ENCODE peak calls at places on chromosomes 2 and 18, in nine cellular contexts. One of them, this sample, is unnamed.

GRCh38 chr18:58263055-58263732 is 219.2 kb downstream of the NEDD4L start:
- DNase-seq in chondrocyte: no peak
- DNase-seq in AG08395: no peak
- DNase-seq in astrocyte of the spinal cord: peak; percentile 39
- DNase-seq in stimulated activated CD8-positive, alpha-beta memory T cell treated with anti-CD3 and anti-CD28 coated beads, Interleukin-4, amount 100 ng/mL, for 48 hours: no peak
- DNase-seq in NCI-H526 treated with DMSO at 0.1 percent for 48 hours: no peak
- DNase-seq in CD14-positive monocyte: no peak
- DNase-seq in stimulated activated CD4-positive, alpha-beta T cell treated with anti-CD3 and anti-CD28 coated beads, Interleukin-1b, Interleukin-23, amount 100 ng/mL, for 1 hour: no peak
- DNase-seq in NCI-H748 treated with DMSO at 0.1 percent for 48 hours: no peak
- DNase-seq in this sample: no peak

GRCh38 chr2:98768765-98769476 is 38.0 kb upstream of the MGAT4A start:
- DNase-seq in CD14-positive monocyte: no peak
- DNase-seq in astrocyte of the spinal cord: peak; percentile 62
- DNase-seq in NCI-H526 treated with DMSO at 0.1 percent for 48 hours: no peak
- DNase-seq in stimulated activated CD4-positive, alpha-beta T cell treated with anti-CD3 and anti-CD28 coated beads, Interleukin-1b, Interleukin-23, amount 100 ng/mL, for 1 hour: no peak
- DNase-seq in stimulated activated CD8-positive, alpha-beta memory T cell treated with anti-CD3 and anti-CD28 coated beads, Interleukin-4, amount 100 ng/mL, for 48 hours: no peak
- DNase-seq in chondrocyte: no peak
- DNase-seq in AG08395: no peak
- DNase-seq in NCI-H748 treated with DMSO at 0.1 percent for 48 hours: no peak
- DNase-seq in this sample: no peak

GRCh38 chr2:2192385-2192957 is 138.6 kb downstream of the MYT1L start:
- DNase-seq in CD14-positive monocyte: no peak
- DNase-seq in NCI-H526 treated with DMSO at 0.1 percent for 48 hours: no peak
- DNase-seq in stimulated activated CD8-positive, alpha-beta memory T cell treated with anti-CD3 and anti-CD28 coated beads, Interleukin-4, amount 100 ng/mL, for 48 hours: no peak
- DNase-seq in NCI-H748 treated with DMSO at 0.1 percent for 48 hours: no peak
- DNase-seq in AG08395: no peak
- DNase-seq in astrocyte of the spinal cord: no peak
- DNase-seq in stimulated activated CD4-positive, alpha-beta T cell treated with anti-CD3 and anti-CD28 coated beads, Interleukin-1b, Interleukin-23, amount 100 ng/mL, for 1 hour: no peak
- DNase-seq in chondrocyte: no peak
- DNase-seq in this sample: no peak

GRCh38 chr2:57616157-57616556 is 430.4 kb upstream of the VRK2 start:
- DNase-seq in AG08395: no peak
- DNase-seq in stimulated activated CD8-positive, alpha-beta memory T cell treated with anti-CD3 and anti-CD28 coated beads, Interleukin-4, amount 100 ng/mL, for 48 hours: no peak
- DNase-seq in CD14-positive monocyte: no peak
- DNase-seq in astrocyte of the spinal cord: no peak
- DNase-seq in NCI-H526 treated with DMSO at 0.1 percent for 48 hours: no peak
- DNase-seq in NCI-H748 treated with DMSO at 0.1 percent for 48 hours: no peak
- DNase-seq in stimulated activated CD4-positive, alpha-beta T cell treated with anti-CD3 and anti-CD28 coated beads, Interleukin-1b, Interleukin-23, amount 100 ng/mL, for 1 hour: no peak
- DNase-seq in chondrocyte: no peak
- DNase-seq in this sample: no peak

GRCh38 chr2:207202645-207203044 is 36.9 kb upstream of the KLF7 start:
- DNase-seq in astrocyte of the spinal cord: peak; percentile 55
- DNase-seq in stimulated activated CD4-positive, alpha-beta T cell treated with anti-CD3 and anti-CD28 coated beads, Interleukin-1b, Interleukin-23, amount 100 ng/mL, for 1 hour: no peak
- DNase-seq in stimulated activated CD8-positive, alpha-beta memory T cell treated with anti-CD3 and anti-CD28 coated beads, Interleukin-4, amount 100 ng/mL, for 48 hours: no peak
- DNase-seq in NCI-H748 treated with DMSO at 0.1 percent for 48 hours: no peak
- DNase-seq in AG08395: peak; percentile 42
- DNase-seq in NCI-H526 treated with DMSO at 0.1 percent for 48 hours: no peak
- DNase-seq in CD14-positive monocyte: no peak
- DNase-seq in chondrocyte: no peak
- DNase-seq in this sample: no peak

GRCh38 chr2:176652300-176653182 is 383.3 kb downstream of the MTX2 start:
- DNase-seq in NCI-H748 treated with DMSO at 0.1 percent for 48 hours: peak; percentile 93
- DNase-seq in chondrocyte: no peak
- DNase-seq in astrocyte of the spinal cord: peak; percentile 56
- DNase-seq in NCI-H526 treated with DMSO at 0.1 percent for 48 hours: peak; percentile 93
- DNase-seq in stimulated activated CD8-positive, alpha-beta memory T cell treated with anti-CD3 and anti-CD28 coated beads, Interleukin-4, amount 100 ng/mL, for 48 hours: no peak
- DNase-seq in stimulated activated CD4-positive, alpha-beta T cell treated with anti-CD3 and anti-CD28 coated beads, Interleukin-1b, Interleukin-23, amount 100 ng/mL, for 1 hour: no peak
- DNase-seq in AG08395: peak; percentile 63
- DNase-seq in CD14-positive monocyte: no peak
- DNase-seq in this sample: no peak

GRCh38 chr2:105682401-105682800 is 62.3 kb upstream of the NCK2 start:
- DNase-seq in NCI-H526 treated with DMSO at 0.1 percent for 48 hours: peak; percentile 96
- DNase-seq in stimulated activated CD4-positive, alpha-beta T cell treated with anti-CD3 and anti-CD28 coated beads, Interleukin-1b, Interleukin-23, amount 100 ng/mL, for 1 hour: no peak
- DNase-seq in astrocyte of the spinal cord: no peak
- DNase-seq in chondrocyte: no peak
- DNase-seq in stimulated activated CD8-positive, alpha-beta memory T cell treated with anti-CD3 and anti-CD28 coated beads, Interleukin-4, amount 100 ng/mL, for 48 hours: no peak
- DNase-seq in CD14-positive monocyte: no peak
- DNase-seq in AG08395: no peak
- DNase-seq in NCI-H748 treated with DMSO at 0.1 percent for 48 hours: no peak
- DNase-seq in this sample: no peak

GRCh38 chr18:366466-367053 is 98.7 kb upstream of the THOC1 start:
- DNase-seq in CD14-positive monocyte: no peak
- DNase-seq in NCI-H748 treated with DMSO at 0.1 percent for 48 hours: no peak
- DNase-seq in NCI-H526 treated with DMSO at 0.1 percent for 48 hours: no peak
- DNase-seq in chondrocyte: no peak
- DNase-seq in stimulated activated CD4-positive, alpha-beta T cell treated with anti-CD3 and anti-CD28 coated beads, Interleukin-1b, Interleukin-23, amount 100 ng/mL, for 1 hour: no peak
- DNase-seq in astrocyte of the spinal cord: no peak
- DNase-seq in AG08395: no peak
- DNase-seq in stimulated activated CD8-positive, alpha-beta memory T cell treated with anti-CD3 and anti-CD28 coated beads, Interleukin-4, amount 100 ng/mL, for 48 hours: no peak
- DNase-seq in this sample: no peak

GRCh38 chr2:113129519-113130078 is 2.2 kb downstream of the IL1RN start:
- DNase-seq in stimulated activated CD8-positive, alpha-beta memory T cell treated with anti-CD3 and anti-CD28 coated beads, Interleukin-4, amount 100 ng/mL, for 48 hours: no peak
- DNase-seq in NCI-H526 treated with DMSO at 0.1 percent for 48 hours: no peak
- DNase-seq in AG08395: no peak
- DNase-seq in CD14-positive monocyte: no peak
- DNase-seq in chondrocyte: no peak
- DNase-seq in stimulated activated CD4-positive, alpha-beta T cell treated with anti-CD3 and anti-CD28 coated beads, Interleukin-1b, Interleukin-23, amount 100 ng/mL, for 1 hour: no peak
- DNase-seq in astrocyte of the spinal cord: no peak
- DNase-seq in NCI-H748 treated with DMSO at 0.1 percent for 48 hours: no peak
- DNase-seq in this sample: no peak

GRCh38 chr2:17593841-17594482 is 53.5 kb downstream of the VSNL1 start:
- DNase-seq in chondrocyte: no peak
- DNase-seq in stimulated activated CD8-positive, alpha-beta memory T cell treated with anti-CD3 and anti-CD28 coated beads, Interleukin-4, amount 100 ng/mL, for 48 hours: no peak
- DNase-seq in AG08395: no peak
- DNase-seq in astrocyte of the spinal cord: peak; percentile 16
- DNase-seq in stimulated activated CD4-positive, alpha-beta T cell treated with anti-CD3 and anti-CD28 coated beads, Interleukin-1b, Interleukin-23, amount 100 ng/mL, for 1 hour: no peak
- DNase-seq in NCI-H526 treated with DMSO at 0.1 percent for 48 hours: no peak
- DNase-seq in NCI-H748 treated with DMSO at 0.1 percent for 48 hours: no peak
- DNase-seq in CD14-positive monocyte: no peak
- DNase-seq in this sample: no peak

GRCh38 chr18:46333371-46334199 is 229.4 kb downstream of the HAUS1 start:
- DNase-seq in NCI-H748 treated with DMSO at 0.1 percent for 48 hours: peak; percentile 37
- DNase-seq in AG08395: no peak
- DNase-seq in CD14-positive monocyte: no peak
- DNase-seq in chondrocyte: no peak
- DNase-seq in NCI-H526 treated with DMSO at 0.1 percent for 48 hours: peak; percentile 33
- DNase-seq in astrocyte of the spinal cord: no peak
- DNase-seq in stimulated activated CD8-positive, alpha-beta memory T cell treated with anti-CD3 and anti-CD28 coated beads, Interleukin-4, amount 100 ng/mL, for 48 hours: peak; percentile 46
- DNase-seq in stimulated activated CD4-positive, alpha-beta T cell treated with anti-CD3 and anti-CD28 coated beads, Interleukin-1b, Interleukin-23, amount 100 ng/mL, for 1 hour: no peak
- DNase-seq in this sample: no peak

GRCh38 chr2:240298803-240299709 is 136.4 kb upstream of the GPC1 start:
- DNase-seq in astrocyte of the spinal cord: no peak
- DNase-seq in NCI-H748 treated with DMSO at 0.1 percent for 48 hours: no peak
- DNase-seq in AG08395: no peak
- DNase-seq in CD14-positive monocyte: no peak
- DNase-seq in chondrocyte: no peak
- DNase-seq in stimulated activated CD4-positive, alpha-beta T cell treated with anti-CD3 and anti-CD28 coated beads, Interleukin-1b, Interleukin-23, amount 100 ng/mL, for 1 hour: no peak
- DNase-seq in NCI-H526 treated with DMSO at 0.1 percent for 48 hours: no peak
- DNase-seq in stimulated activated CD8-positive, alpha-beta memory T cell treated with anti-CD3 and anti-CD28 coated beads, Interleukin-4, amount 100 ng/mL, for 48 hours: no peak
- DNase-seq in this sample: peak; percentile 41

GRCh38 chr2:160417745-160418397 is 75.7 kb downstream of the RBMS1 start:
- DNase-seq in astrocyte of the spinal cord: peak; percentile 86
- DNase-seq in chondrocyte: no peak
- DNase-seq in NCI-H748 treated with DMSO at 0.1 percent for 48 hours: no peak
- DNase-seq in NCI-H526 treated with DMSO at 0.1 percent for 48 hours: no peak
- DNase-seq in CD14-positive monocyte: no peak
- DNase-seq in AG08395: peak; percentile 64
- DNase-seq in stimulated activated CD4-positive, alpha-beta T cell treated with anti-CD3 and anti-CD28 coated beads, Interleukin-1b, Interleukin-23, amount 100 ng/mL, for 1 hour: no peak
- DNase-seq in stimulated activated CD8-positive, alpha-beta memory T cell treated with anti-CD3 and anti-CD28 coated beads, Interleukin-4, amount 100 ng/mL, for 48 hours: no peak
- DNase-seq in this sample: no peak

GRCh38 chr18:40841473-40841872 is 1113.6 kb upstream of the PIK3C3 start:
- DNase-seq in NCI-H526 treated with DMSO at 0.1 percent for 48 hours: no peak
- DNase-seq in CD14-positive monocyte: no peak
- DNase-seq in stimulated activated CD4-positive, alpha-beta T cell treated with anti-CD3 and anti-CD28 coated beads, Interleukin-1b, Interleukin-23, amount 100 ng/mL, for 1 hour: no peak
- DNase-seq in AG08395: peak; percentile 40
- DNase-seq in stimulated activated CD8-positive, alpha-beta memory T cell treated with anti-CD3 and anti-CD28 coated beads, Interleukin-4, amount 100 ng/mL, for 48 hours: no peak
- DNase-seq in NCI-H748 treated with DMSO at 0.1 percent for 48 hours: no peak
- DNase-seq in chondrocyte: no peak
- DNase-seq in astrocyte of the spinal cord: peak; percentile 45
- DNase-seq in this sample: no peak

GRCh38 chr2:119290859-119291587 is 67.4 kb downstream of the STEAP3 start:
- DNase-seq in stimulated activated CD4-positive, alpha-beta T cell treated with anti-CD3 and anti-CD28 coated beads, Interleukin-1b, Interleukin-23, amount 100 ng/mL, for 1 hour: peak; percentile 46
- DNase-seq in CD14-positive monocyte: peak; percentile 65
- DNase-seq in NCI-H748 treated with DMSO at 0.1 percent for 48 hours: peak; percentile 25
- DNase-seq in NCI-H526 treated with DMSO at 0.1 percent for 48 hours: peak; percentile 75
- DNase-seq in AG08395: peak; percentile 68
- DNase-seq in astrocyte of the spinal cord: peak; percentile 32
- DNase-seq in chondrocyte: no peak
- DNase-seq in stimulated activated CD8-positive, alpha-beta memory T cell treated with anti-CD3 and anti-CD28 coated beads, Interleukin-4, amount 100 ng/mL, for 48 hours: peak; percentile 80
- DNase-seq in this sample: peak; percentile 85

GRCh38 chr2:27010139-27010538 is 22.6 kb upstream of the TMEM214 start:
- DNase-seq in CD14-positive monocyte: no peak
- DNase-seq in stimulated activated CD8-positive, alpha-beta memory T cell treated with anti-CD3 and anti-CD28 coated beads, Interleukin-4, amount 100 ng/mL, for 48 hours: no peak
- DNase-seq in NCI-H748 treated with DMSO at 0.1 percent for 48 hours: no peak
- DNase-seq in astrocyte of the spinal cord: no peak
- DNase-seq in chondrocyte: no peak
- DNase-seq in AG08395: no peak
- DNase-seq in stimulated activated CD4-positive, alpha-beta T cell treated with anti-CD3 and anti-CD28 coated beads, Interleukin-1b, Interleukin-23, amount 100 ng/mL, for 1 hour: no peak
- DNase-seq in NCI-H526 treated with DMSO at 0.1 percent for 48 hours: no peak
- DNase-seq in this sample: no peak

GRCh38 chr2:226791487-226792081 is 8.0 kb downstream of the IRS1 start:
- DNase-seq in stimulated activated CD4-positive, alpha-beta T cell treated with anti-CD3 and anti-CD28 coated beads, Interleukin-1b, Interleukin-23, amount 100 ng/mL, for 1 hour: peak; percentile 84
- DNase-seq in NCI-H526 treated with DMSO at 0.1 percent for 48 hours: peak; percentile 71
- DNase-seq in stimulated activated CD8-positive, alpha-beta memory T cell treated with anti-CD3 and anti-CD28 coated beads, Interleukin-4, amount 100 ng/mL, for 48 hours: peak; percentile 92
- DNase-seq in CD14-positive monocyte: peak; percentile 77
- DNase-seq in astrocyte of the spinal cord: peak; percentile 85
- DNase-seq in chondrocyte: peak; percentile 96
- DNase-seq in NCI-H748 treated with DMSO at 0.1 percent for 48 hours: peak; percentile 63
- DNase-seq in AG08395: peak; percentile 97
- DNase-seq in this sample: peak; percentile 97

GRCh38 chr18:11246466-11246865 is 97.1 kb upstream of the PIEZO2 start:
- DNase-seq in NCI-H526 treated with DMSO at 0.1 percent for 48 hours: no peak
- DNase-seq in AG08395: peak; percentile 48
- DNase-seq in chondrocyte: no peak
- DNase-seq in stimulated activated CD8-positive, alpha-beta memory T cell treated with anti-CD3 and anti-CD28 coated beads, Interleukin-4, amount 100 ng/mL, for 48 hours: no peak
- DNase-seq in stimulated activated CD4-positive, alpha-beta T cell treated with anti-CD3 and anti-CD28 coated beads, Interleukin-1b, Interleukin-23, amount 100 ng/mL, for 1 hour: no peak
- DNase-seq in CD14-positive monocyte: no peak
- DNase-seq in astrocyte of the spinal cord: peak; percentile 32
- DNase-seq in NCI-H748 treated with DMSO at 0.1 percent for 48 hours: no peak
- DNase-seq in this sample: no peak

GRCh38 chr2:241519669-241520068 is 11.3 kb upstream of the STK25 start:
- DNase-seq in NCI-H748 treated with DMSO at 0.1 percent for 48 hours: no peak
- DNase-seq in astrocyte of the spinal cord: no peak
- DNase-seq in NCI-H526 treated with DMSO at 0.1 percent for 48 hours: peak; percentile 62
- DNase-seq in CD14-positive monocyte: no peak
- DNase-seq in stimulated activated CD8-positive, alpha-beta memory T cell treated with anti-CD3 and anti-CD28 coated beads, Interleukin-4, amount 100 ng/mL, for 48 hours: no peak
- DNase-seq in AG08395: no peak
- DNase-seq in stimulated activated CD4-positive, alpha-beta T cell treated with anti-CD3 and anti-CD28 coated beads, Interleukin-1b, Interleukin-23, amount 100 ng/mL, for 1 hour: no peak
- DNase-seq in chondrocyte: no peak
- DNase-seq in this sample: no peak

GRCh38 chr18:6367208-6367607 is 47.5 kb downstream of the L3MBTL4 start:
- DNase-seq in NCI-H526 treated with DMSO at 0.1 percent for 48 hours: no peak
- DNase-seq in AG08395: no peak
- DNase-seq in stimulated activated CD8-positive, alpha-beta memory T cell treated with anti-CD3 and anti-CD28 coated beads, Interleukin-4, amount 100 ng/mL, for 48 hours: no peak
- DNase-seq in chondrocyte: no peak
- DNase-seq in CD14-positive monocyte: no peak
- DNase-seq in stimulated activated CD4-positive, alpha-beta T cell treated with anti-CD3 and anti-CD28 coated beads, Interleukin-1b, Interleukin-23, amount 100 ng/mL, for 1 hour: no peak
- DNase-seq in NCI-H748 treated with DMSO at 0.1 percent for 48 hours: no peak
- DNase-seq in astrocyte of the spinal cord: no peak
- DNase-seq in this sample: no peak

GRCh38 chr2:189421644-189422043 is 19.6 kb upstream of the WDR75 start:
- DNase-seq in AG08395: peak; percentile 52
- DNase-seq in NCI-H748 treated with DMSO at 0.1 percent for 48 hours: no peak
- DNase-seq in CD14-positive monocyte: no peak
- DNase-seq in stimulated activated CD8-positive, alpha-beta memory T cell treated with anti-CD3 and anti-CD28 coated beads, Interleukin-4, amount 100 ng/mL, for 48 hours: no peak
- DNase-seq in NCI-H526 treated with DMSO at 0.1 percent for 48 hours: no peak
- DNase-seq in stimulated activated CD4-positive, alpha-beta T cell treated with anti-CD3 and anti-CD28 coated beads, Interleukin-1b, Interleukin-23, amount 100 ng/mL, for 1 hour: no peak
- DNase-seq in chondrocyte: no peak
- DNase-seq in astrocyte of the spinal cord: peak; percentile 84
- DNase-seq in this sample: no peak

GRCh38 chr2:110638976-110639695 is 38.7 kb downstream of the BUB1 start:
- DNase-seq in AG08395: no peak
- DNase-seq in CD14-positive monocyte: no peak
- DNase-seq in stimulated activated CD8-positive, alpha-beta memory T cell treated with anti-CD3 and anti-CD28 coated beads, Interleukin-4, amount 100 ng/mL, for 48 hours: no peak
- DNase-seq in NCI-H526 treated with DMSO at 0.1 percent for 48 hours: no peak
- DNase-seq in astrocyte of the spinal cord: no peak
- DNase-seq in NCI-H748 treated with DMSO at 0.1 percent for 48 hours: no peak
- DNase-seq in chondrocyte: no peak
- DNase-seq in stimulated activated CD4-positive, alpha-beta T cell treated with anti-CD3 and anti-CD28 coated beads, Interleukin-1b, Interleukin-23, amount 100 ng/mL, for 1 hour: no peak
- DNase-seq in this sample: no peak

GRCh38 chr18:777021-777420 is 35.0 kb downstream of the YES1 start:
- DNase-seq in stimulated activated CD8-positive, alpha-beta memory T cell treated with anti-CD3 and anti-CD28 coated beads, Interleukin-4, amount 100 ng/mL, for 48 hours: no peak
- DNase-seq in stimulated activated CD4-positive, alpha-beta T cell treated with anti-CD3 and anti-CD28 coated beads, Interleukin-1b, Interleukin-23, amount 100 ng/mL, for 1 hour: no peak
- DNase-seq in AG08395: no peak
- DNase-seq in astrocyte of the spinal cord: peak; percentile 24
- DNase-seq in CD14-positive monocyte: no peak
- DNase-seq in NCI-H526 treated with DMSO at 0.1 percent for 48 hours: no peak
- DNase-seq in chondrocyte: no peak
- DNase-seq in NCI-H748 treated with DMSO at 0.1 percent for 48 hours: no peak
- DNase-seq in this sample: no peak

GRCh38 chr18:9743200-9744016 is 35.3 kb downstream of the RAB31 start:
- DNase-seq in NCI-H526 treated with DMSO at 0.1 percent for 48 hours: no peak
- DNase-seq in stimulated activated CD4-positive, alpha-beta T cell treated with anti-CD3 and anti-CD28 coated beads, Interleukin-1b, Interleukin-23, amount 100 ng/mL, for 1 hour: no peak
- DNase-seq in CD14-positive monocyte: peak; percentile 91
- DNase-seq in NCI-H748 treated with DMSO at 0.1 percent for 48 hours: no peak
- DNase-seq in stimulated activated CD8-positive, alpha-beta memory T cell treated with anti-CD3 and anti-CD28 coated beads, Interleukin-4, amount 100 ng/mL, for 48 hours: no peak
- DNase-seq in AG08395: peak; percentile 93
- DNase-seq in chondrocyte: no peak
- DNase-seq in astrocyte of the spinal cord: peak; percentile 97
- DNase-seq in this sample: no peak

GRCh38 chr2:38097611-38098350 is 21.8 kb upstream of the CYP1B1 start:
- DNase-seq in CD14-positive monocyte: no peak
- DNase-seq in astrocyte of the spinal cord: no peak
- DNase-seq in chondrocyte: no peak
- DNase-seq in NCI-H748 treated with DMSO at 0.1 percent for 48 hours: no peak
- DNase-seq in stimulated activated CD8-positive, alpha-beta memory T cell treated with anti-CD3 and anti-CD28 coated beads, Interleukin-4, amount 100 ng/mL, for 48 hours: no peak
- DNase-seq in AG08395: no peak
- DNase-seq in stimulated activated CD4-positive, alpha-beta T cell treated with anti-CD3 and anti-CD28 coated beads, Interleukin-1b, Interleukin-23, amount 100 ng/mL, for 1 hour: no peak
- DNase-seq in NCI-H526 treated with DMSO at 0.1 percent for 48 hours: no peak
- DNase-seq in this sample: no peak

GRCh38 chr2:224869601-224870000 is 153.4 kb upstream of the CCDC195 start:
- DNase-seq in astrocyte of the spinal cord: peak; percentile 91
- DNase-seq in stimulated activated CD4-positive, alpha-beta T cell treated with anti-CD3 and anti-CD28 coated beads, Interleukin-1b, Interleukin-23, amount 100 ng/mL, for 1 hour: no peak
- DNase-seq in CD14-positive monocyte: no peak
- DNase-seq in NCI-H526 treated with DMSO at 0.1 percent for 48 hours: no peak
- DNase-seq in AG08395: peak; percentile 85
- DNase-seq in stimulated activated CD8-positive, alpha-beta memory T cell treated with anti-CD3 and anti-CD28 coated beads, Interleukin-4, amount 100 ng/mL, for 48 hours: no peak
- DNase-seq in chondrocyte: no peak
- DNase-seq in NCI-H748 treated with DMSO at 0.1 percent for 48 hours: no peak
- DNase-seq in this sample: no peak

GRCh38 chr2:159251296-159252173 is 35.0 kb downstream of the WDSUB1 start:
- DNase-seq in NCI-H526 treated with DMSO at 0.1 percent for 48 hours: no peak
- DNase-seq in chondrocyte: no peak
- DNase-seq in NCI-H748 treated with DMSO at 0.1 percent for 48 hours: no peak
- DNase-seq in stimulated activated CD4-positive, alpha-beta T cell treated with anti-CD3 and anti-CD28 coated beads, Interleukin-1b, Interleukin-23, amount 100 ng/mL, for 1 hour: no peak
- DNase-seq in astrocyte of the spinal cord: no peak
- DNase-seq in AG08395: no peak
- DNase-seq in stimulated activated CD8-positive, alpha-beta memory T cell treated with anti-CD3 and anti-CD28 coated beads, Interleukin-4, amount 100 ng/mL, for 48 hours: no peak
- DNase-seq in CD14-positive monocyte: no peak
- DNase-seq in this sample: no peak

GRCh38 chr2:231480781-231481180 is 16.5 kb upstream of the NCL start:
- DNase-seq in stimulated activated CD8-positive, alpha-beta memory T cell treated with anti-CD3 and anti-CD28 coated beads, Interleukin-4, amount 100 ng/mL, for 48 hours: no peak
- DNase-seq in NCI-H748 treated with DMSO at 0.1 percent for 48 hours: no peak
- DNase-seq in chondrocyte: no peak
- DNase-seq in astrocyte of the spinal cord: no peak
- DNase-seq in NCI-H526 treated with DMSO at 0.1 percent for 48 hours: no peak
- DNase-seq in AG08395: no peak
- DNase-seq in CD14-positive monocyte: no peak
- DNase-seq in stimulated activated CD4-positive, alpha-beta T cell treated with anti-CD3 and anti-CD28 coated beads, Interleukin-1b, Interleukin-23, amount 100 ng/mL, for 1 hour: no peak
- DNase-seq in this sample: no peak

GRCh38 chr2:43714164-43714563 is 37.9 kb upstream of the C1GALT1C1L start:
- DNase-seq in astrocyte of the spinal cord: no peak
- DNase-seq in stimulated activated CD4-positive, alpha-beta T cell treated with anti-CD3 and anti-CD28 coated beads, Interleukin-1b, Interleukin-23, amount 100 ng/mL, for 1 hour: no peak
- DNase-seq in CD14-positive monocyte: no peak
- DNase-seq in NCI-H748 treated with DMSO at 0.1 percent for 48 hours: no peak
- DNase-seq in stimulated activated CD8-positive, alpha-beta memory T cell treated with anti-CD3 and anti-CD28 coated beads, Interleukin-4, amount 100 ng/mL, for 48 hours: no peak
- DNase-seq in NCI-H526 treated with DMSO at 0.1 percent for 48 hours: no peak
- DNase-seq in chondrocyte: no peak
- DNase-seq in AG08395: peak; percentile 18
- DNase-seq in this sample: no peak

GRCh38 chr2:60356346-60356745 is 197.1 kb downstream of the BCL11A start:
- DNase-seq in CD14-positive monocyte: no peak
- DNase-seq in NCI-H526 treated with DMSO at 0.1 percent for 48 hours: no peak
- DNase-seq in NCI-H748 treated with DMSO at 0.1 percent for 48 hours: no peak
- DNase-seq in chondrocyte: no peak
- DNase-seq in stimulated activated CD4-positive, alpha-beta T cell treated with anti-CD3 and anti-CD28 coated beads, Interleukin-1b, Interleukin-23, amount 100 ng/mL, for 1 hour: no peak
- DNase-seq in astrocyte of the spinal cord: no peak
- DNase-seq in AG08395: peak; percentile 10
- DNase-seq in stimulated activated CD8-positive, alpha-beta memory T cell treated with anti-CD3 and anti-CD28 coated beads, Interleukin-4, amount 100 ng/mL, for 48 hours: no peak
- DNase-seq in this sample: no peak

GRCh38 chr2:69067026-69067630 is 54.1 kb downstream of the ANTXR1 start:
- DNase-seq in CD14-positive monocyte: no peak
- DNase-seq in astrocyte of the spinal cord: no peak
- DNase-seq in AG08395: no peak
- DNase-seq in stimulated activated CD4-positive, alpha-beta T cell treated with anti-CD3 and anti-CD28 coated beads, Interleukin-1b, Interleukin-23, amount 100 ng/mL, for 1 hour: no peak
- DNase-seq in NCI-H526 treated with DMSO at 0.1 percent for 48 hours: no peak
- DNase-seq in stimulated activated CD8-positive, alpha-beta memory T cell treated with anti-CD3 and anti-CD28 coated beads, Interleukin-4, amount 100 ng/mL, for 48 hours: no peak
- DNase-seq in NCI-H748 treated with DMSO at 0.1 percent for 48 hours: no peak
- DNase-seq in chondrocyte: no peak
- DNase-seq in this sample: no peak

This sample was measured in activated effector memory CD4-positive, alpha-beta T cell treated with anti-CD3 and anti-CD28 coated beads, Interleukin-2, amount 50 U/mL, for 16 hours.